ENCODE peak calls at places on chromosome 9, in seven cellular contexts. Q is lower lobe of right lung, W is D721Med, Y is nephron progenitor cell, S is AG09319, X is stomach, K is cardiac fibroblast. I is an unnamed sample.

GRCh38 chr9:110954822-110955291 is 83.4 kb downstream of the LPAR1 start:
- DNase-seq in Q (no peak), K (no peak), Y (no peak), S (no peak), X (no peak), W (no peak), I (no peak)

GRCh38 chr9:116817762-116818161 is 130.7 kb downstream of the TRIM32 start:
- DNase-seq in Q (no peak), S (no peak), W (no peak), K (no peak), Y (no peak), X (no peak), I (no peak)

GRCh38 chr9:69578026-69578425 is 94.1 kb downstream of the APBA1 start:
- DNase-seq in W (no peak), S (no peak), K (no peak), Y (no peak), X (no peak), Q (no peak), I (no peak)

GRCh38 chr9:106921341-106921899 is 58.5 kb downstream of the ZNF462 start:
- DNase-seq in Y (peak), S (no peak), X (no peak), W (no peak), Q (no peak), K (peak), I (no peak)

GRCh38 chr9:121731919-121732318 is 80.5 kb downstream of the DAB2IP start:
- DNase-seq in Y (no peak), K (no peak), X (no peak), W (no peak), Q (no peak), S (no peak), I (no peak)

GRCh38 chr9:77980622-77981021 is 51.0 kb downstream of the GNAQ start:
- DNase-seq in K (peak), X (no peak), Y (no peak), W (no peak), S (no peak), Q (no peak), I (no peak)

GRCh38 chr9:109176963-109177362 is 9.9 kb upstream of the FRRS1L start:
- DNase-seq in K (no peak), S (no peak), X (no peak), Y (no peak), W (no peak), Q (no peak), I (no peak)

GRCh38 chr9:69153707-69154521 is 20.2 kb upstream of the TJP2 start:
- DNase-seq in X (no peak), Y (no peak), W (no peak), K (no peak), S (no peak), Q (no peak), I (no peak)

GRCh38 chr9:121545148-121545874 is 45.7 kb upstream of the GGTA1 start:
- DNase-seq in K (no peak), W (no peak), Q (no peak), S (no peak), X (no peak), Y (no peak), I (no peak)

GRCh38 chr9:129726322-129727160 is 26.3 kb downstream of the PTGES start:
- DNase-seq in K (peak), W (peak), Q (peak), S (peak), Y (peak), X (peak), I (peak)

GRCh38 chr9:19120846-19121245 is 6.4 kb downstream of the PLIN2 start:
- DNase-seq in Q (no peak), K (no peak), X (no peak), Y (no peak), S (no peak), W (no peak), I (no peak)

GRCh38 chr9:110900917-110901316 is 137.4 kb downstream of the LPAR1 start:
- DNase-seq in W (no peak), K (peak), S (no peak), Q (no peak), X (no peak), Y (no peak), I (no peak)

GRCh38 chr9:113343732-113344231 is 3.7 kb upstream of the WDR31 start:
- DNase-seq in K (peak), W (no peak), Q (peak), S (no peak), X (peak), Y (no peak), I (no peak)

GRCh38 chr9:121050128-121050988 is at the start of gene C5:
- DNase-seq in Y (no peak), W (no peak), Q (no peak), S (no peak), K (no peak), X (no peak), I (no peak)

GRCh38 chr9:84893360-84894128 is 224.0 kb downstream of the NTRK2 start:
- DNase-seq in W (no peak), X (no peak), Q (no peak), Y (no peak), S (no peak), K (no peak), I (no peak)

GRCh38 chr9:84898188-84898587 is 228.7 kb downstream of the NTRK2 start:
- DNase-seq in W (no peak), K (no peak), Q (no peak), S (no peak), Y (no peak), X (no peak), I (no peak)

GRCh38 chr9:84894859-84895258 is 225.3 kb downstream of the NTRK2 start:
- DNase-seq in K (no peak), S (no peak), Q (no peak), X (no peak), W (no peak), Y (no peak), I (no peak)

GRCh38 chr9:84897362-84898094 is 228.0 kb downstream of the NTRK2 start:
- DNase-seq in Y (no peak), X (no peak), W (no peak), K (no peak), Q (no peak), S (no peak), I (no peak)

GRCh38 chr9:84899326-84899725 is 229.8 kb downstream of the NTRK2 start:
- DNase-seq in K (no peak), Y (no peak), Q (no peak), S (no peak), X (no peak), W (no peak), I (no peak)
- TF ChIP-seq CTCF in K (no peak), Y (no peak), Q (no peak), S (no peak), X (no peak), W (no peak), I (no peak)

DNA sequence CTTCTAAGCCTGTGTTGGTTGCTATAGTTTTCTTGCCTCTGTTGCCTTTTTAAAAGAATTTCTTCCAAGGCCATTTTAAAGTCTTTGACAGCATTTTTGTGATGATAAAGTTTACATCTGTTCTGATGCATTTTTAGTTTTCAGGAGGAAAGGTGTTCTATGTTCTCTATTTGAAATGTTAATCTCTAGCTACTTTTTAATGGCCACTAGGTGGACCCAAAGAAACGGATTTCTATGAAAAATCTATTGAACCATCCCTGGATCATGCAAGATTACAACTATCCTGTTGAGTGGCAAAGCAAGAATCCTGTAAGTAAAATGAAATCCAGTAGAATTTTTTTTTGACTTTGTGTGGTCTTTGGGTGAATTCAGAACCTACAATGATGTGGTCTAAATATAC is 60.2 kb downstream of the MELK start:
- DNase-seq in K (peak), W (no peak), X (no peak), S (peak), Q (no peak), Y (no peak), I (no peak)
- TF ChIP-seq CTCF in K (peak), W (peak), X (peak), S (peak), Q (peak), Y (peak), I (peak)

DNA sequence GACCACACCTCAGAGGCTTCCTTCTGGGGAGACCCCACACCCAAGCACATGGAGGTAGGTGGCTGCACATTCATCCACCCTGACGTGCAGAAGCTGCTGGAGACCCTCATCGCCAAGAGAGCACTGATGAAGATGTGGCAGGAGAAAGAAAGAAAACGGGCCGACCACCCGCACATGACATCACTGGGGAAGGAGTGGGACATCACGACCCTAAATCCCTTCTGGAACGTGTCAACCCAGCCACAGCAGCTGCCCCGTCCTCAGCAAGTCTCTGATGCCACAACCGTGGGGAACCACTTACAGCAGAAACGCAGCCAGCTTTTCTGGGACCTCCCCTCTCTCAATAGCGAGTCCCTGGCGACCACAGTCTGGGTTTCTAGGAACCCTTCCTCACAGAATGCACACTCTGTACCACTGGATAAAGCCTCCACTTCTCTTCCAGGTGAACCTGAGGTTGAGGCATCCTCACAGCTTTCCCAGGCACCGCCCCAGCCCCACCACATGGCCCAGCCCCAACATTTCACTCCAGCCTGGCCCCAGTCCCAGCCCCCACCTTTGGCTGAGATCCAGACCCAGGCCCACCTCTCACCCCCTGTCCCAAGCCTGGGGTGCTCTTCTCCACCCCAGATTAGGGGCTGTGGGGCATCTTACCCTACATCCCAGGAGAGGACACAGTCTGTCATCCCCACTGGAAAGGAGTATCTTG is 3.0 kb downstream of the SPATA31E1 start:
- DNase-seq in Y (no peak), W (no peak), S (no peak), X (no peak), Q (no peak), K (no peak), I (no peak)
- TF ChIP-seq CTCF in Y (no peak), W (no peak), S (no peak), X (no peak), Q (no peak), K (no peak), I (no peak)

GRCh38 chr9:71904076-71904475 is 6.9 kb downstream of the ABHD17B start:
- DNase-seq in W (no peak), S (no peak), K (no peak), X (no peak), Y (no peak), Q (no peak), I (no peak)
- TF ChIP-seq CTCF in W (no peak), S (no peak), K (no peak), X (no peak), Y (no peak), Q (no peak), I (no peak)

DNA sequence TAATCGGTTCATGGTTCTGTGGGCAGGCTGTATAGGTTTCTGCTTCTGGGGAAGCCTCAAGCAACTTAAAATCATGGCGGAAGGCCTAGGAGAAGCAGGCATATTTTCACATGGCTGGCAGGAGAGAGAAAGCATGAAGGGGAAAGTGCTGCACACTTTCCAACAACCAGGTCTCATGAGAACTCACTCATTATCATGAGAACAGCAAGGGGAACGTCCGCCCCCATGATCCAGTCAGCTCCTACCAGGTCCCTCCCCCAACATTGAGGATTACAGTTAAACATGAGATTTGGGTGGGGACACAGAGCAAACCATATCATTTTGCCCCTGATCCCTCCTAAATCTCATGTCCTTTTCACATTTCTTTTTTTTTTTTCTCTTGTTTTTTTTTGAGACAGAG is 82.1 kb downstream of the EHMT1 start:
- DNase-seq in X (no peak), W (no peak), Y (no peak), S (no peak), Q (no peak), K (no peak), I (no peak)
- TF ChIP-seq CTCF in X (no peak), W (no peak), Y (no peak), S (no peak), Q (no peak), K (no peak), I (no peak)

I was measured in activated B cell treated with CpG ODN at 0.5 μM for 24 hours.